ENCODE peak calls at places on chromosomes 2 and 18, in five cellular contexts. One of them, this sample, is unnamed.

GRCh38 chr2:238513346-238513745 is 86.6 kb downstream of the ASB1 start:
- DNase-seq in Peyer's patch: no peak
- DNase-seq in upper lobe of left lung: peak
- DNase-seq in sigmoid colon: no peak
- DNase-seq in heart right ventricle: no peak
- DNase-seq in this sample: peak

GRCh38 chr2:143960177-143960576 is 559.7 kb downstream of the ZEB2 start:
- DNase-seq in Peyer's patch: no peak
- DNase-seq in upper lobe of left lung: no peak
- DNase-seq in sigmoid colon: no peak
- DNase-seq in heart right ventricle: no peak
- DNase-seq in this sample: no peak

GRCh38 chr2:217451634-217452033 is 551.2 kb downstream of the TNS1 start:
- DNase-seq in Peyer's patch: no peak
- DNase-seq in upper lobe of left lung: no peak
- DNase-seq in sigmoid colon: no peak
- DNase-seq in heart right ventricle: no peak
- DNase-seq in this sample: peak

GRCh38 chr2:26178746-26179436 is 6.0 kb downstream of the GAREM2 start:
- DNase-seq in Peyer's patch: no peak
- DNase-seq in upper lobe of left lung: no peak
- DNase-seq in sigmoid colon: no peak
- DNase-seq in heart right ventricle: no peak
- DNase-seq in this sample: peak

GRCh38 chr18:5178519-5178918 is 18.5 kb downstream of the AKAIN1 start:
- DNase-seq in Peyer's patch: no peak
- DNase-seq in upper lobe of left lung: no peak
- DNase-seq in sigmoid colon: no peak
- DNase-seq in heart right ventricle: no peak
- DNase-seq in this sample: no peak

GRCh38 chr2:190088917-190089316 is 26.4 kb upstream of the MSTN start:
- DNase-seq in Peyer's patch: no peak
- DNase-seq in upper lobe of left lung: no peak
- DNase-seq in sigmoid colon: no peak
- DNase-seq in heart right ventricle: peak
- DNase-seq in this sample: peak

GRCh38 chr2:48157150-48157549 is 250.9 kb upstream of the FBXO11 start:
- DNase-seq in Peyer's patch: no peak
- DNase-seq in upper lobe of left lung: no peak
- DNase-seq in sigmoid colon: no peak
- DNase-seq in heart right ventricle: no peak
- DNase-seq in this sample: no peak

GRCh38 chr2:233807215-233807865 is 29.2 kb downstream of the MROH2A start:
- DNase-seq in Peyer's patch: no peak
- DNase-seq in upper lobe of left lung: peak
- DNase-seq in sigmoid colon: peak
- DNase-seq in heart right ventricle: no peak
- DNase-seq in this sample: no peak

GRCh38 chr2:173692068-173692467 is 273.1 kb downstream of the SP3 start:
- DNase-seq in Peyer's patch: no peak
- DNase-seq in upper lobe of left lung: no peak
- DNase-seq in sigmoid colon: no peak
- DNase-seq in heart right ventricle: peak
- DNase-seq in this sample: no peak

GRCh38 chr2:239157766-239158165 is 243.1 kb downstream of the HDAC4 start:
- DNase-seq in Peyer's patch: no peak
- DNase-seq in upper lobe of left lung: peak
- DNase-seq in sigmoid colon: peak
- DNase-seq in heart right ventricle: no peak
- DNase-seq in this sample: no peak

GRCh38 chr2:172081248-172082022 is 3.9 kb upstream of the DLX1 start:
- DNase-seq in Peyer's patch: no peak
- DNase-seq in upper lobe of left lung: no peak
- DNase-seq in sigmoid colon: no peak
- DNase-seq in heart right ventricle: no peak
- DNase-seq in this sample: no peak

GRCh38 chr2:96860065-96861029 is 2.5 kb upstream of the ANKRD39 start:
- DNase-seq in Peyer's patch: no peak
- DNase-seq in upper lobe of left lung: no peak
- DNase-seq in sigmoid colon: peak
- DNase-seq in heart right ventricle: no peak
- DNase-seq in this sample: no peak

GRCh38 chr18:23970161-23971153 is 44.1 kb upstream of the TTC39C start:
- DNase-seq in Peyer's patch: peak
- DNase-seq in upper lobe of left lung: no peak
- DNase-seq in sigmoid colon: no peak
- DNase-seq in heart right ventricle: no peak
- DNase-seq in this sample: no peak

GRCh38 chr2:30218814-30219213 is 12.5 kb upstream of the LBH start:
- DNase-seq in Peyer's patch: no peak
- DNase-seq in upper lobe of left lung: no peak
- DNase-seq in sigmoid colon: no peak
- DNase-seq in heart right ventricle: no peak
- DNase-seq in this sample: no peak

GRCh38 chr2:150679456-150680120 is 192.1 kb upstream of the RND3 start:
- DNase-seq in Peyer's patch: no peak
- DNase-seq in upper lobe of left lung: no peak
- DNase-seq in sigmoid colon: no peak
- DNase-seq in heart right ventricle: no peak
- DNase-seq in this sample: no peak

GRCh38 chr2:78979380-78980238 is 45.9 kb upstream of the REG3G start:
- DNase-seq in Peyer's patch: peak
- DNase-seq in upper lobe of left lung: peak
- DNase-seq in sigmoid colon: no peak
- DNase-seq in heart right ventricle: no peak
- DNase-seq in this sample: peak

GRCh38 chr18:37712776-37713175 is 147.2 kb upstream of the CELF4 start:
- DNase-seq in Peyer's patch: no peak
- DNase-seq in upper lobe of left lung: no peak
- DNase-seq in sigmoid colon: no peak
- DNase-seq in heart right ventricle: no peak
- DNase-seq in this sample: no peak

GRCh38 chr2:219446101-219446504 is 11.5 kb downstream of the SPEG start:
- DNase-seq in Peyer's patch: no peak
- DNase-seq in upper lobe of left lung: no peak
- DNase-seq in sigmoid colon: peak
- DNase-seq in heart right ventricle: no peak
- DNase-seq in this sample: peak

GRCh38 chr2:62319061-62319460 is 123.1 kb downstream of the B3GNT2 start:
- DNase-seq in Peyer's patch: no peak
- DNase-seq in upper lobe of left lung: no peak
- DNase-seq in sigmoid colon: no peak
- DNase-seq in heart right ventricle: no peak
- DNase-seq in this sample: no peak

GRCh38 chr2:44817256-44817655 is 124.2 kb upstream of the SIX3 start:
- DNase-seq in Peyer's patch: no peak
- DNase-seq in upper lobe of left lung: no peak
- DNase-seq in sigmoid colon: no peak
- DNase-seq in heart right ventricle: no peak
- DNase-seq in this sample: no peak

GRCh38 chr18:23259701-23260661 is 124.7 kb downstream of the CABLES1 start:
- DNase-seq in Peyer's patch: peak
- DNase-seq in upper lobe of left lung: peak
- DNase-seq in sigmoid colon: peak
- DNase-seq in heart right ventricle: peak
- DNase-seq in this sample: peak

GRCh38 chr18:62425465-62426190 is 97.2 kb upstream of the ZCCHC2 start:
- DNase-seq in Peyer's patch: peak
- DNase-seq in upper lobe of left lung: peak
- DNase-seq in sigmoid colon: peak
- DNase-seq in heart right ventricle: peak
- DNase-seq in this sample: peak

GRCh38 chr18:33761363-33761762 is 183.3 kb downstream of the ASXL3 start:
- DNase-seq in Peyer's patch: no peak
- DNase-seq in upper lobe of left lung: no peak
- DNase-seq in sigmoid colon: no peak
- DNase-seq in heart right ventricle: peak
- DNase-seq in this sample: peak

GRCh38 chr2:40436093-40436475 is 15.8 kb downstream of the SLC8A1 start:
- DNase-seq in Peyer's patch: no peak
- DNase-seq in upper lobe of left lung: no peak
- DNase-seq in sigmoid colon: no peak
- DNase-seq in heart right ventricle: no peak
- DNase-seq in this sample: no peak

GRCh38 chr2:177212106-177212894 is at the start of gene HNRNPA3:
- DNase-seq in Peyer's patch: peak
- DNase-seq in upper lobe of left lung: peak
- DNase-seq in sigmoid colon: peak
- DNase-seq in heart right ventricle: peak
- DNase-seq in this sample: peak

GRCh38 chr2:204115288-204115687 is 178.7 kb downstream of the ICOS start:
- DNase-seq in Peyer's patch: no peak
- DNase-seq in upper lobe of left lung: no peak
- DNase-seq in sigmoid colon: no peak
- DNase-seq in heart right ventricle: no peak
- DNase-seq in this sample: no peak

GRCh38 chr2:188474316-188474715 is 182.6 kb downstream of the GULP1 start:
- DNase-seq in Peyer's patch: no peak
- DNase-seq in upper lobe of left lung: no peak
- DNase-seq in sigmoid colon: no peak
- DNase-seq in heart right ventricle: no peak
- DNase-seq in this sample: no peak

GRCh38 chr2:211435331-211435730 is 878.9 kb downstream of the CPS1 start:
- DNase-seq in Peyer's patch: no peak
- DNase-seq in upper lobe of left lung: no peak
- DNase-seq in sigmoid colon: no peak
- DNase-seq in heart right ventricle: no peak
- DNase-seq in this sample: no peak

GRCh38 chr2:205156457-205156856 is 525.8 kb upstream of the NRP2 start:
- DNase-seq in Peyer's patch: no peak
- DNase-seq in upper lobe of left lung: no peak
- DNase-seq in sigmoid colon: no peak
- DNase-seq in heart right ventricle: no peak
- DNase-seq in this sample: no peak
- TF ChIP-seq CTCF in Peyer's patch: no peak
- TF ChIP-seq CTCF in upper lobe of left lung: no peak
- TF ChIP-seq CTCF in sigmoid colon: no peak
- TF ChIP-seq CTCF in heart right ventricle: no peak
- TF ChIP-seq CTCF in this sample: no peak

GRCh38 chr2:235088608-235089020 is 136.8 kb downstream of the SH3BP4 start:
- DNase-seq in Peyer's patch: no peak
- DNase-seq in upper lobe of left lung: no peak
- DNase-seq in sigmoid colon: no peak
- DNase-seq in heart right ventricle: no peak
- DNase-seq in this sample: no peak
- H3K4me3 ChIP-seq in Peyer's patch: no peak
- H3K4me3 ChIP-seq in upper lobe of left lung: no peak
- H3K4me3 ChIP-seq in sigmoid colon: peak
- H3K4me3 ChIP-seq in heart right ventricle: peak
- H3K4me3 ChIP-seq in this sample: no peak

DNA sequence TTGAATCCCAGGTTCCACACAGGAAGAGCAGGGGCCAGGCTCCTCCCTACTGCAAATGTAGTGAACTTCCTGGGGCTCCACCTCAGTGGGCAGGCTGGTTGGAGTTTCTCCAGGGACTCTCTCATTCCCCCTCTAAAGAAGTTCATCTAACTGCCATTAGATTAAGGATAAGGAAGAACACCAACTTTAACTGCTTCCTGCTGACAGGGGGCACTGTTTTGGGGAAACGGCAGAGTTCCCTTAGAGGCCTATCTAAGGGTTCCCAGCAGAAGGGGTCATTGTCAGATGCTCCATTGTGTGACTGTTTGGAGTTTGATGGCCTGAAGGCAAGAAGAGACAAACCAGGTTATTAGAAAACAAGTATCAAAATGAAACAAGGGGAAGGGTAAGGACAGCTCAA is 2159.7 kb upstream of the PIK3C3 start:
- DNase-seq in Peyer's patch: no peak
- DNase-seq in upper lobe of left lung: no peak
- DNase-seq in sigmoid colon: no peak
- DNase-seq in heart right ventricle: no peak
- DNase-seq in this sample: no peak
- TF ChIP-seq CTCF in Peyer's patch: no peak
- TF ChIP-seq CTCF in upper lobe of left lung: no peak
- TF ChIP-seq CTCF in sigmoid colon: no peak
- TF ChIP-seq CTCF in heart right ventricle: no peak
- TF ChIP-seq CTCF in this sample: no peak

GRCh38 chr2:12715258-12715865 is 1.4 kb upstream of the TRIB2 start:
- DNase-seq in Peyer's patch: no peak
- DNase-seq in upper lobe of left lung: no peak
- DNase-seq in sigmoid colon: no peak
- DNase-seq in heart right ventricle: no peak
- DNase-seq in this sample: no peak
- H3K4me3 ChIP-seq in Peyer's patch: no peak
- H3K4me3 ChIP-seq in upper lobe of left lung: peak
- H3K4me3 ChIP-seq in sigmoid colon: peak
- H3K4me3 ChIP-seq in heart right ventricle: peak
- H3K4me3 ChIP-seq in this sample: peak

GRCh38 chr2:197078535-197078934 is 152.0 kb upstream of the PGAP1 start:
- DNase-seq in Peyer's patch: no peak
- DNase-seq in upper lobe of left lung: no peak
- DNase-seq in sigmoid colon: no peak
- DNase-seq in heart right ventricle: no peak
- DNase-seq in this sample: no peak
- TF ChIP-seq CTCF in Peyer's patch: no peak
- TF ChIP-seq CTCF in upper lobe of left lung: no peak
- TF ChIP-seq CTCF in sigmoid colon: no peak
- TF ChIP-seq CTCF in heart right ventricle: no peak
- TF ChIP-seq CTCF in this sample: peak

DNA sequence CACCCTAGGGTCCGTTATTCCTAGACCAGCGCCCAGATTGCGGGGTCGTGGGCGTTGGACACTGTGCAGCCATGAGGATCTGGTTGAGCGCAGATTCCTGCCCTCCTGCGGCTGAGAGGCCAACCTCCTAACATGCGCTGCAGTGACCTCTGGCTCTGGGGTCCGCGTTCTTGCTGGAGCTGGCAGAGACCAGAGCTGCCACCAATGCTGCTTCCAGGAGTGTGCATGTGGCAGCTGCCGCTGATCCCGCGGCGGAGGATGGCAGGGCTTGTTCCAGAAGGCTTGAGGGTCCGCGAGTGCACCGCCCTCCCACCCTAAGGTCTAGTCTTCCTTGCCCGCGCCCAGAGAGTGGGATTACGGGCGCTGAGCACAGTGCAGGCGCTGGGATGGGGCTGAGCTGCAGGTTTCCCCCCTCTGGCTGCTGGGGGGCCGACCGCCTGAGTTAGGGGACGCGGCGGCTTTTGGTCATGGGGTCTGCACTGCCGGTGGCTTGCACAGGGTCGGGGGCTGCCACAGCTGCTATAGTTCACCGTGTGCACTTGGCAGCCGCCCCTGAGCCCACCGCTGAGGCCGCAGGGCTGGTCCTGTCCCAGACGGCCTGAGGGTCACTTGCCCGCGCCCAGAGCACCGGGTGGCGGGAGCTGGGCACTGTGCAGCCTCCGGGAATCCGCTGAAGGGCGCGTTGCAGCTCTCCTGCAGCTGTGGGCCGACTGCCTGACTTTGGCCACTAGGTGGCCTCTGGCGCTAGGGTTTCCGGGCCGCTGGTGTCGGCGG is 145.9 kb downstream of the CCDC74A start:
- DNase-seq in Peyer's patch: peak
- DNase-seq in upper lobe of left lung: peak
- DNase-seq in sigmoid colon: peak
- DNase-seq in heart right ventricle: peak
- DNase-seq in this sample: peak
- H3K4me3 ChIP-seq in Peyer's patch: peak
- H3K4me3 ChIP-seq in upper lobe of left lung: peak
- H3K4me3 ChIP-seq in sigmoid colon: peak
- H3K4me3 ChIP-seq in heart right ventricle: peak
- H3K4me3 ChIP-seq in this sample: peak

GRCh38 chr18:55234366-55235093 is 275.3 kb upstream of the CCDC68 start:
- DNase-seq in Peyer's patch: peak
- DNase-seq in upper lobe of left lung: peak
- DNase-seq in sigmoid colon: peak
- DNase-seq in heart right ventricle: peak
- DNase-seq in this sample: peak
- TF ChIP-seq CTCF in Peyer's patch: peak
- TF ChIP-seq CTCF in upper lobe of left lung: peak
- TF ChIP-seq CTCF in sigmoid colon: peak
- TF ChIP-seq CTCF in heart right ventricle: peak
- TF ChIP-seq CTCF in this sample: peak

This sample was measured in fibroblast of villous mesenchyme.